ENCODE peak calls at places on chromosomes 1 and 21, in six cellular contexts. One of them, this sample, is unnamed. For H3K9me3, the result is how much of the 10 kb centered on the place peaks cover.

GRCh38 chr1:228085287-228085926 is 2.9 kb downstream of the ARF1 start:
- DNase-seq in colonic mucosa: peak
- DNase-seq in IMR-90: peak
- DNase-seq in left lung: peak
- DNase-seq in ovary: peak
- DNase-seq in heart right ventricle: no peak
- DNase-seq in this sample: peak

GRCh38 chr1:108082006-108082405 is 117.0 kb upstream of the VAV3 start:
- DNase-seq in colonic mucosa: no peak
- DNase-seq in IMR-90: no peak
- DNase-seq in left lung: no peak
- DNase-seq in ovary: no peak
- DNase-seq in heart right ventricle: no peak
- DNase-seq in this sample: no peak

GRCh38 chr1:31505884-31506497 is 70.3 kb upstream of the TINAGL1 start:
- DNase-seq in colonic mucosa: no peak
- DNase-seq in IMR-90: peak
- DNase-seq in left lung: no peak
- DNase-seq in ovary: no peak
- DNase-seq in heart right ventricle: no peak
- DNase-seq in this sample: no peak

GRCh38 chr21:10639123-10639522 is 117.7 kb downstream of the TPTE start:
- DNase-seq in colonic mucosa: no peak
- DNase-seq in IMR-90: no peak
- DNase-seq in left lung: no peak
- DNase-seq in ovary: no peak
- DNase-seq in heart right ventricle: no peak
- DNase-seq in this sample: no peak

GRCh38 chr1:22245716-22246115 is 102.8 kb upstream of the WNT4 start:
- DNase-seq in colonic mucosa: no peak
- DNase-seq in IMR-90: no peak
- DNase-seq in left lung: no peak
- DNase-seq in ovary: no peak
- DNase-seq in heart right ventricle: no peak
- DNase-seq in this sample: no peak

GRCh38 chr1:173733912-173734311 is 19.1 kb downstream of the KLHL20 start:
- DNase-seq in colonic mucosa: no peak
- DNase-seq in IMR-90: no peak
- DNase-seq in left lung: no peak
- DNase-seq in ovary: no peak
- DNase-seq in heart right ventricle: no peak
- DNase-seq in this sample: no peak

GRCh38 chr1:19430121-19431068 is 54.9 kb downstream of the CAPZB start:
- DNase-seq in colonic mucosa: no peak
- DNase-seq in IMR-90: peak
- DNase-seq in left lung: no peak
- DNase-seq in ovary: no peak
- DNase-seq in heart right ventricle: no peak
- DNase-seq in this sample: no peak

GRCh38 chr1:209800984-209801834 is 4.7 kb downstream of the IRF6 start:
- DNase-seq in colonic mucosa: no peak
- DNase-seq in IMR-90: peak
- DNase-seq in left lung: no peak
- DNase-seq in ovary: no peak
- DNase-seq in heart right ventricle: no peak
- DNase-seq in this sample: no peak

GRCh38 chr1:240109920-240110685 is 18.4 kb downstream of the FMN2 start:
- DNase-seq in colonic mucosa: no peak
- DNase-seq in IMR-90: no peak
- DNase-seq in left lung: no peak
- DNase-seq in ovary: no peak
- DNase-seq in heart right ventricle: no peak
- DNase-seq in this sample: no peak

GRCh38 chr1:55374801-55375616 is 159.8 kb upstream of the USP24 start:
- DNase-seq in colonic mucosa: no peak
- DNase-seq in IMR-90: no peak
- DNase-seq in left lung: no peak
- DNase-seq in ovary: no peak
- DNase-seq in heart right ventricle: no peak
- DNase-seq in this sample: no peak

GRCh38 chr1:168920456-168921094 is 185.9 kb upstream of the ATP1B1 start:
- DNase-seq in colonic mucosa: no peak
- DNase-seq in IMR-90: peak
- DNase-seq in left lung: no peak
- DNase-seq in ovary: no peak
- DNase-seq in heart right ventricle: no peak
- DNase-seq in this sample: no peak

GRCh38 chr21:26840912-26841311 is 4.3 kb downstream of the ADAMTS1 start:
- DNase-seq in colonic mucosa: no peak
- DNase-seq in IMR-90: peak
- DNase-seq in left lung: no peak
- DNase-seq in ovary: peak
- DNase-seq in heart right ventricle: peak
- DNase-seq in this sample: no peak

GRCh38 chr1:37453647-37454046 is 20.7 kb upstream of the ZC3H12A start:
- DNase-seq in colonic mucosa: no peak
- DNase-seq in IMR-90: no peak
- DNase-seq in left lung: no peak
- DNase-seq in ovary: no peak
- DNase-seq in heart right ventricle: no peak
- DNase-seq in this sample: no peak

GRCh38 chr1:66893712-66894111 is 30.9 kb downstream of the DNAI4 start:
- DNase-seq in colonic mucosa: no peak
- DNase-seq in IMR-90: peak
- DNase-seq in left lung: no peak
- DNase-seq in ovary: no peak
- DNase-seq in heart right ventricle: no peak
- DNase-seq in this sample: no peak

GRCh38 chr21:36004441-36004840 is 55.9 kb downstream of the SETD4 start:
- DNase-seq in colonic mucosa: no peak
- DNase-seq in IMR-90: peak
- DNase-seq in left lung: no peak
- DNase-seq in ovary: no peak
- DNase-seq in heart right ventricle: no peak
- DNase-seq in this sample: no peak

GRCh38 chr1:201419737-201420607 is 1.6 kb downstream of the TNNI1 start:
- DNase-seq in colonic mucosa: no peak
- DNase-seq in IMR-90: no peak
- DNase-seq in left lung: no peak
- DNase-seq in ovary: no peak
- DNase-seq in heart right ventricle: no peak
- DNase-seq in this sample: peak

GRCh38 chr1:207186503-207186902 is 82.5 kb downstream of the C4BPA start:
- DNase-seq in colonic mucosa: no peak
- DNase-seq in IMR-90: no peak
- DNase-seq in left lung: no peak
- DNase-seq in ovary: no peak
- DNase-seq in heart right ventricle: no peak
- DNase-seq in this sample: no peak

GRCh38 chr1:93022580-93022979 is 56.5 kb upstream of the MTF2 start:
- DNase-seq in colonic mucosa: no peak
- DNase-seq in IMR-90: no peak
- DNase-seq in left lung: no peak
- DNase-seq in ovary: no peak
- DNase-seq in heart right ventricle: no peak
- DNase-seq in this sample: no peak

GRCh38 chr1:226862900-226863299 is 7.5 kb upstream of the PSEN2 start:
- DNase-seq in colonic mucosa: no peak
- DNase-seq in IMR-90: peak
- DNase-seq in left lung: no peak
- DNase-seq in ovary: no peak
- DNase-seq in heart right ventricle: no peak
- DNase-seq in this sample: no peak

GRCh38 chr1:201396859-201397464 is 2.2 kb downstream of the LAD1 start:
- DNase-seq in colonic mucosa: peak
- DNase-seq in IMR-90: no peak
- DNase-seq in left lung: peak
- DNase-seq in ovary: no peak
- DNase-seq in heart right ventricle: no peak
- DNase-seq in this sample: peak

GRCh38 chr1:27031235-27032118 is 18.8 kb upstream of the TENT5B start:
- DNase-seq in colonic mucosa: peak
- DNase-seq in IMR-90: peak
- DNase-seq in left lung: peak
- DNase-seq in ovary: peak
- DNase-seq in heart right ventricle: peak
- DNase-seq in this sample: peak

GRCh38 chr1:172408958-172409357 is 11.5 kb upstream of the C1orf105 start:
- DNase-seq in colonic mucosa: no peak
- DNase-seq in IMR-90: peak
- DNase-seq in left lung: no peak
- DNase-seq in ovary: no peak
- DNase-seq in heart right ventricle: no peak
- DNase-seq in this sample: no peak

GRCh38 chr1:32953495-32953894 is 11.1 kb downstream of the RNF19B start:
- DNase-seq in colonic mucosa: no peak
- DNase-seq in IMR-90: peak
- DNase-seq in left lung: no peak
- DNase-seq in ovary: no peak
- DNase-seq in heart right ventricle: no peak
- DNase-seq in this sample: no peak

GRCh38 chr1:54069792-54070548 is 16.6 kb downstream of the TCEANC2 start:
- DNase-seq in colonic mucosa: no peak
- DNase-seq in IMR-90: peak
- DNase-seq in left lung: no peak
- DNase-seq in ovary: no peak
- DNase-seq in heart right ventricle: no peak
- DNase-seq in this sample: no peak

GRCh38 chr1:213606252-213606820 is 381.4 kb upstream of the PROX1 start:
- DNase-seq in colonic mucosa: no peak
- DNase-seq in IMR-90: no peak
- DNase-seq in left lung: no peak
- DNase-seq in ovary: no peak
- DNase-seq in heart right ventricle: no peak
- DNase-seq in this sample: no peak

GRCh38 chr1:17759114-17759513 is 4.0 kb downstream of the ACTL8 start:
- DNase-seq in colonic mucosa: peak
- DNase-seq in IMR-90: no peak
- DNase-seq in left lung: no peak
- DNase-seq in ovary: no peak
- DNase-seq in heart right ventricle: no peak
- DNase-seq in this sample: no peak

GRCh38 chr1:27557596-27558340 is 46.2 kb downstream of the AHDC1 start:
- DNase-seq in colonic mucosa: peak
- DNase-seq in IMR-90: no peak
- DNase-seq in left lung: peak
- DNase-seq in ovary: peak
- DNase-seq in heart right ventricle: no peak
- DNase-seq in this sample: peak

GRCh38 chr21:14520535-14520934 is 25.6 kb downstream of the SAMSN1 start:
- DNase-seq in colonic mucosa: no peak
- DNase-seq in IMR-90: no peak
- DNase-seq in left lung: no peak
- DNase-seq in ovary: no peak
- DNase-seq in heart right ventricle: no peak
- DNase-seq in this sample: peak

GRCh38 chr1:112359961-112360767 is 35.9 kb upstream of the CTTNBP2NL start:
- DNase-seq in colonic mucosa: peak
- DNase-seq in IMR-90: peak
- DNase-seq in left lung: peak
- DNase-seq in ovary: peak
- DNase-seq in heart right ventricle: peak
- DNase-seq in this sample: peak

GRCh38 chr1:39332291-39332690 is 127.8 kb downstream of the MACF1 start:
- DNase-seq in colonic mucosa: no peak
- DNase-seq in IMR-90: peak
- DNase-seq in left lung: no peak
- DNase-seq in ovary: no peak
- DNase-seq in heart right ventricle: no peak
- DNase-seq in this sample: no peak

GRCh38 chr1:42506576-42506975 is 43.5 kb downstream of the CCDC30 start:
- DNase-seq in colonic mucosa: no peak
- DNase-seq in IMR-90: no peak
- DNase-seq in left lung: no peak
- DNase-seq in ovary: no peak
- DNase-seq in heart right ventricle: no peak
- DNase-seq in this sample: no peak
- H3K9me3 ChIP-seq in colonic mucosa: under half
- H3K9me3 ChIP-seq in IMR-90: under half
- H3K9me3 ChIP-seq in left lung: half or more
- H3K9me3 ChIP-seq in ovary: under half
- H3K9me3 ChIP-seq in heart right ventricle: under half
- H3K9me3 ChIP-seq in this sample: under half

DNA sequence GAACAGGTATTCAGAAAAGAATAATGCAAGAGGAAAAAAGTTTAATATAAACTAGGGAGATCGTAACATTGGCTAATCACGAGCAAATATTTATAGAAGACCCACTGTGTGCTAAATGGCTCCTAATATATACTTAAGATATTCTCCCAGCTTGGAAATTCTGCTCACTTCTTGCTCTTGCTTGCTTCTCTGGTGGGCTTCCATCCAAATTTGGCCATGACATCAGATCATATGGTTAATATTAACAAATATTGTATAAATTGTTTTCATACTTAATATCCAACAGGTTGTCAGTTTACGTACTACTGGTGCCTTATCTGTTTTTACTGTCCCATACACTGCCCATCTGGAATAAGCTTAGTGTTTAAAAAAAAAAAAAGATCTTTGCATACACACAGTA is 1.1 kb downstream of the COX20 start:
- DNase-seq in colonic mucosa: no peak
- DNase-seq in IMR-90: peak
- DNase-seq in left lung: no peak
- DNase-seq in ovary: no peak
- DNase-seq in heart right ventricle: no peak
- DNase-seq in this sample: no peak
- H3K4me3 ChIP-seq in colonic mucosa: peak
- H3K4me3 ChIP-seq in IMR-90: peak
- H3K4me3 ChIP-seq in left lung: peak
- H3K4me3 ChIP-seq in ovary: peak
- H3K4me3 ChIP-seq in heart right ventricle: peak
- H3K4me3 ChIP-seq in this sample: peak

DNA sequence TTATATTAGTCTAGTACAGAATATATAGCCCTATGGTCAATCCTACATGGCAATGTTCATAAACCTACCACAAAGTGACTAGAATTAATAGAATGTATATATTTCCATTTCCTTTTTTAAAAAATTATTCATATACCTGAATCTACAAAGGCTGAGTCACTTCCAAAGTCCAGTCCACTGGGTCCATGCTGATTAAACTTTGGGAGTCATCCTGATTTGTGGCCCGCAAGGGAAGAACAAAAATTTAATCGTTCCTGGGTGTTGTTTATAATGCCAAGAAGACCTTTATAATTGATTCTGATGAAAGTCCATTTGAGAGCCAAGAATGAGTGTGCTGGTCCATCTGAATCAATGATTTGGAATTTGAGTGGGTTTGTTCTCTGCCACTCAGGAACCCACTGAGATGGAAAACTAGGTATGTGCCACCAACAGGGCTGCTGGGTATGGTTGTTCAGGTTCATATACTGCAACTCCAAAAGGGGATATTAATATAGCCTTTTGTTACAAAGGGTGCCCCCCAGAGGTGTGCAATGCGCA is 221.9 kb upstream of the PLXNA2 start:
- DNase-seq in colonic mucosa: no peak
- DNase-seq in IMR-90: no peak
- DNase-seq in left lung: no peak
- DNase-seq in ovary: no peak
- DNase-seq in heart right ventricle: no peak
- DNase-seq in this sample: no peak
- TF ChIP-seq CTCF in colonic mucosa: no peak
- TF ChIP-seq CTCF in IMR-90: no peak
- TF ChIP-seq CTCF in left lung: no peak
- TF ChIP-seq CTCF in ovary: no peak
- TF ChIP-seq CTCF in heart right ventricle: no peak
- TF ChIP-seq CTCF in this sample: no peak

GRCh38 chr1:248740876-248741275 is 14.7 kb downstream of the LYPD8 start:
- DNase-seq in colonic mucosa: no peak
- DNase-seq in IMR-90: no peak
- DNase-seq in left lung: no peak
- DNase-seq in ovary: no peak
- DNase-seq in heart right ventricle: no peak
- DNase-seq in this sample: peak
- H3K9me3 ChIP-seq in colonic mucosa: under half
- H3K9me3 ChIP-seq in IMR-90: under half
- H3K9me3 ChIP-seq in left lung: under half
- H3K9me3 ChIP-seq in ovary: under half
- H3K9me3 ChIP-seq in heart right ventricle: under half
- H3K9me3 ChIP-seq in this sample: under half

This sample was measured in upper lobe of right lung.